ENCODE peak calls at places on chromosomes 2 and 18, in nine cellular contexts. L is A673, Z is GM23248, M is left lung, I is thoracic aorta, T is cardiac fibroblast, D is SK-N-SH, V is suprapubic skin, W is HAP-1. O is an unnamed sample.

GRCh38 chr2:78707776-78708386 is 317.6 kb upstream of the REG3G start:
- DNase-seq in L (peak; percentile 83), Z (no peak), M (no peak), I (no peak), T (no peak), D (no peak), V (no peak), W (no peak), O (no peak)

GRCh38 chr2:227486688-227487087 is 14.7 kb downstream of the AGFG1 start:
- DNase-seq in L (no peak), Z (no peak), M (no peak), I (no peak), T (no peak), D (no peak), V (no peak), W (no peak), O (no peak)

GRCh38 chr18:44599409-44599808 is 81.3 kb upstream of the SETBP1 start:
- DNase-seq in L (peak; percentile 56), Z (peak; percentile 88), M (no peak), I (no peak), T (no peak), D (no peak), V (no peak), W (no peak), O (no peak)

GRCh38 chr2:152694161-152694661 is 23.1 kb downstream of the PRPF40A start:
- DNase-seq in L (no peak), Z (peak; percentile 62), M (no peak), I (no peak), T (peak; percentile 84), D (no peak), V (no peak), W (no peak), O (no peak)

GRCh38 chr2:240926516-240927389 is 20.6 kb downstream of the CROCC2 start:
- DNase-seq in L (no peak), Z (peak; percentile 48), M (peak; percentile 78), I (no peak), T (peak; percentile 29), D (peak; percentile 69), V (peak; percentile 76), W (no peak), O (no peak)

GRCh38 chr2:19851116-19851515 is 50.7 kb downstream of the TTC32 start:
- DNase-seq in L (no peak), Z (no peak), M (no peak), I (no peak), T (no peak), D (no peak), V (peak; percentile 68), W (no peak), O (no peak)

GRCh38 chr18:46622999-46623398 is 34.0 kb downstream of the LOXHD1 start:
- DNase-seq in L (peak; percentile 60), Z (peak; percentile 30), M (no peak), I (no peak), T (peak; percentile 24), D (peak; percentile 27), V (no peak), W (no peak), O (no peak)

GRCh38 chr2:65919579-65920188 is 487.3 kb upstream of the SPRED2 start:
- DNase-seq in L (no peak), Z (no peak), M (no peak), I (no peak), T (no peak), D (no peak), V (no peak), W (no peak), O (no peak)

GRCh38 chr18:37403100-37403781 is 162.4 kb downstream of the CELF4 start:
- DNase-seq in L (no peak), Z (peak; percentile 92), M (no peak), I (no peak), T (peak; percentile 41), D (no peak), V (no peak), W (no peak), O (no peak)

GRCh38 chr2:46697830-46698323 is 217.7 kb downstream of the MCFD2 start:
- DNase-seq in L (no peak), Z (no peak), M (no peak), I (no peak), T (no peak), D (no peak), V (no peak), W (no peak), O (no peak)

GRCh38 chr18:24627644-24628315 is 167.3 kb downstream of the HRH4 start:
- DNase-seq in L (no peak), Z (peak; percentile 50), M (no peak), I (no peak), T (no peak), D (no peak), V (no peak), W (no peak), O (no peak)

GRCh38 chr18:6370886-6371635 is 43.6 kb downstream of the L3MBTL4 start:
- DNase-seq in L (no peak), Z (no peak), M (no peak), I (no peak), T (no peak), D (peak; percentile 56), V (no peak), W (no peak), O (no peak)
- H3K4me3 ChIP-seq in L (no peak overlapping the region), Z (no peak overlapping the region), M (no peak overlapping the region), I (no peak overlapping the region), T (no peak overlapping the region), D (peak overlapping the region; percentile 6), V (no peak overlapping the region), W (no peak overlapping the region), O (no peak overlapping the region)

GRCh38 chr18:77103181-77103875 is 29.3 kb downstream of the MBP start:
- DNase-seq in L (no peak), Z (peak; percentile 63), M (no peak), I (no peak), T (peak; percentile 67), D (no peak), V (no peak), W (no peak), O (no peak)
- H3K4me3 ChIP-seq in L (no peak overlapping the region), Z (peak overlapping the region; percentile 55), M (no peak overlapping the region), I (no peak overlapping the region), T (no peak overlapping the region), D (no peak overlapping the region), V (no peak overlapping the region), W (no peak overlapping the region), O (no peak overlapping the region)

GRCh38 chr2:25821225-25822056 is 56.8 kb downstream of the ASXL2 start:
- DNase-seq in L (no peak), Z (no peak), M (no peak), I (no peak), T (peak; percentile 59), D (no peak), V (no peak), W (no peak), O (no peak)
- H3K4me3 ChIP-seq in L (no peak overlapping the region), Z (no peak overlapping the region), M (no peak overlapping the region), I (peak overlapping the region; percentile 46), T (no peak overlapping the region), D (no peak overlapping the region), V (peak overlapping the region; percentile 30), W (no peak overlapping the region), O (no peak overlapping the region)

DNA sequence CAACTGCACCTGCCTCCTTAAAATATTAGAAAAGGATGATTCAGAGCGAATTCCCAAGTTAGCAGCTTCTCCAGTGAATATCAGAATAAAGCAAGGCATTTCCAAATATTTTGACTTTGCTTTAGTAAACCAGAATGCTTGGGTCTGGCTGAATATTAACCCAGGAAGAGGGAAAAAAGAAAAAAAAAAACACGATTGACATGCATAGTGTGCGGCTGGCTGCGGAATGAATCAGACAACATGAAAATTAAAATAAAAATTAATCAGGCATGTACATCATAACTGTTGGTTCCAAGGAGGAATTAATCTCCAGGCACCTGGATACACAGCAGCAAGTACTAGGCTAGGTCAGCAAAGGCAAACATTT is 105.8 kb upstream of the NCKAP5 start:
- DNase-seq in L (no peak), Z (no peak), M (no peak), I (no peak), T (no peak), D (no peak), V (no peak), W (no peak), O (no peak)
- H3K4me3 ChIP-seq in L (peak overlapping the region; percentile 40), Z (peak overlapping the region; percentile 67), M (no peak overlapping the region), I (peak overlapping the region; percentile 63), T (no peak overlapping the region), D (no peak overlapping the region), V (peak overlapping the region; percentile 37), W (no peak overlapping the region), O (no peak overlapping the region)

GRCh38 chr2:127079358-127079920 is 27.5 kb downstream of the BIN1 start:
- DNase-seq in L (no peak), Z (no peak), M (no peak), I (no peak), T (no peak), D (no peak), V (no peak), W (no peak), O (no peak)
- H3K4me3 ChIP-seq in L (no peak overlapping the region), Z (no peak overlapping the region), M (no peak overlapping the region), I (no peak overlapping the region), T (no peak overlapping the region), D (no peak overlapping the region), V (no peak overlapping the region), W (no peak overlapping the region), O (no peak overlapping the region)

GRCh38 chr2:128807317-128807716 is 488.6 kb upstream of the HS6ST1 start:
- DNase-seq in L (no peak), Z (no peak), M (no peak), I (no peak), T (no peak), D (no peak), V (no peak), W (no peak), O (no peak)
- H3K4me3 ChIP-seq in L (no peak overlapping the region), Z (no peak overlapping the region), M (no peak overlapping the region), I (no peak overlapping the region), T (no peak overlapping the region), D (no peak overlapping the region), V (no peak overlapping the region), W (no peak overlapping the region), O (no peak overlapping the region)

GRCh38 chr2:74741076-74741460 is 87.0 kb downstream of the SEMA4F start:
- DNase-seq in L (peak; percentile 42), Z (no peak), M (no peak), I (no peak), T (no peak), D (no peak), V (no peak), W (no peak), O (peak; percentile 71)

GRCh38 chr2:74740395-74741075 is 86.5 kb downstream of the SEMA4F start:
- DNase-seq in L (peak; percentile 72), Z (peak; percentile 99), M (peak; percentile 82), I (peak; percentile 62), T (peak; percentile 96), D (no peak), V (no peak), W (no peak), O (peak; percentile 97)

GRCh38 chr2:74742486-74742885 is 88.4 kb downstream of the SEMA4F start:
- DNase-seq in L (no peak), Z (no peak), M (no peak), I (no peak), T (peak; percentile 15), D (no peak), V (no peak), W (no peak), O (no peak)

GRCh38 chr2:74743039-74743438 is 89.0 kb downstream of the SEMA4F start:
- DNase-seq in L (no peak), Z (no peak), M (no peak), I (no peak), T (no peak), D (no peak), V (no peak), W (no peak), O (no peak)

DNA sequence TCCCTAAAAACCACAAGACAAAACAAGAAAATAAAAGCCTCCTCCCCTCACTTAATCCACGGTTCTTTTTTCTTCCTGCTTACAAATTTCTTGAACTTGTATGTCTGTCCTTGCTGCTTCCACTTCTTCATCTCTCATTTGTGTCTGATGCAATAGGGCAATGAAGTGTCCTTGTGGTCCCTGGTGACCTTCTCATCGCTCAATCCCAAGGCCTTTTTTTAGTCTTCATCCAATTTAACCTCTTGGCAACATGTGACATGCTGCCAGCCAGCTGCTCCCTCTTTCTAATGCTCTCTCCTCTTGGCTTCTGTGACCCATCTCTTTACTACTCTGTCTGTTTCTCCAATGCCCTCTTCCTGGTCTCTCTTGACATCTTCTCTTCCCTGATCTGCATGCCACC is 87.6 kb downstream of the SEMA4F start:
- DNase-seq in L (no peak), Z (peak; percentile 32), M (no peak), I (no peak), T (no peak), D (no peak), V (no peak), W (no peak), O (no peak)
- H3K4me3 ChIP-seq in L (no peak overlapping the region), Z (no peak overlapping the region), M (no peak overlapping the region), I (no peak overlapping the region), T (no peak overlapping the region), D (no peak overlapping the region), V (no peak overlapping the region), W (no peak overlapping the region), O (no peak overlapping the region)

O was measured in RWPE2.